ENCODE peak calls at places on chromosomes 5 and 9, in four cellular contexts. E is WTC11, Y is HepG2, U is K562. Z is an unnamed sample.

GRCh38 chr5:139649082-139649991 is 1.2 kb downstream of the CXXC5 start:
- DNase-seq in E (peak), Y (no peak), U (peak), Z (no peak)

GRCh38 chr5:98770158-98770910 is 3.1 kb upstream of the RGMB start:
- DNase-seq in E (no peak), Y (peak), U (no peak), Z (peak)

GRCh38 chr5:176647870-176648466 is 684 bp downstream of the TSPAN17 start:
- DNase-seq in E (no peak), Y (no peak), U (peak), Z (no peak)

GRCh38 chr9:125601986-125602385 is 105.0 kb downstream of the MAPKAP1 start:
- DNase-seq in E (no peak), Y (no peak), U (no peak), Z (no peak)

GRCh38 chr5:78628260-78629024 is 20.1 kb downstream of the LHFPL2 start:
- DNase-seq in E (no peak), Y (no peak), U (no peak), Z (no peak)

GRCh38 chr5:14708551-14708950 is 44.0 kb downstream of the OTULIN start:
- DNase-seq in E (no peak), Y (no peak), U (no peak), Z (no peak)

GRCh38 chr9:120942186-120943001 is 15.8 kb upstream of the TRAF1 start:
- DNase-seq in E (peak), Y (no peak), U (no peak), Z (no peak)

GRCh38 chr5:180034564-180034963 is 37.0 kb downstream of the RNF130 start:
- DNase-seq in E (no peak), Y (no peak), U (no peak), Z (no peak)

GRCh38 chr9:16725066-16725465 is 145.4 kb downstream of the BNC2 start:
- DNase-seq in E (no peak), Y (no peak), U (no peak), Z (no peak)

GRCh38 chr5:157858527-157859226 is at the start of gene CLINT1:
- DNase-seq in E (peak), Y (peak), U (peak), Z (peak)

GRCh38 chr5:146588806-146589355 is 72.9 kb upstream of the GPR151 start:
- DNase-seq in E (no peak), Y (no peak), U (no peak), Z (no peak)

GRCh38 chr9:126119731-126120130 is 206.9 kb upstream of the MVB12B start:
- DNase-seq in E (no peak), Y (no peak), U (no peak), Z (no peak)

GRCh38 chr9:120484162-120484561 is 95.8 kb downstream of the CDK5RAP2 start:
- DNase-seq in E (no peak), Y (no peak), U (no peak), Z (no peak)

GRCh38 chr5:160442824-160443431 is 21.3 kb downstream of the PTTG1 start:
- DNase-seq in E (no peak), Y (no peak), U (no peak), Z (no peak)

GRCh38 chr5:105956456-105957177 is 1714.1 kb downstream of the EFNA5 start:
- DNase-seq in E (no peak), Y (no peak), U (no peak), Z (peak)

GRCh38 chr5:57174128-57174849 is 430 bp downstream of the GPBP1 start:
- DNase-seq in E (no peak), Y (no peak), U (peak), Z (peak)

GRCh38 chr5:29296548-29296947 is 1896.9 kb upstream of the CDH6 start:
- DNase-seq in E (no peak), Y (no peak), U (no peak), Z (no peak)

GRCh38 chr5:125972706-125973105 is 450.5 kb upstream of the GRAMD2B start:
- DNase-seq in E (no peak), Y (no peak), U (no peak), Z (no peak)

GRCh38 chr9:127684576-127684975 is 22.2 kb upstream of the CFAP157 start:
- DNase-seq in E (no peak), Y (no peak), U (no peak), Z (no peak)

GRCh38 chr9:78932849-78933627 is 636.1 kb downstream of the PSAT1 start:
- DNase-seq in E (no peak), Y (no peak), U (no peak), Z (peak)

GRCh38 chr9:1100945-1101344 is 50.8 kb downstream of the DMRT2 start:
- DNase-seq in E (peak), Y (peak), U (peak), Z (peak)
- TF ChIP-seq HMGXB4 in E (no peak), Y (no peak), U (no peak), Z (no peak)

DNA sequence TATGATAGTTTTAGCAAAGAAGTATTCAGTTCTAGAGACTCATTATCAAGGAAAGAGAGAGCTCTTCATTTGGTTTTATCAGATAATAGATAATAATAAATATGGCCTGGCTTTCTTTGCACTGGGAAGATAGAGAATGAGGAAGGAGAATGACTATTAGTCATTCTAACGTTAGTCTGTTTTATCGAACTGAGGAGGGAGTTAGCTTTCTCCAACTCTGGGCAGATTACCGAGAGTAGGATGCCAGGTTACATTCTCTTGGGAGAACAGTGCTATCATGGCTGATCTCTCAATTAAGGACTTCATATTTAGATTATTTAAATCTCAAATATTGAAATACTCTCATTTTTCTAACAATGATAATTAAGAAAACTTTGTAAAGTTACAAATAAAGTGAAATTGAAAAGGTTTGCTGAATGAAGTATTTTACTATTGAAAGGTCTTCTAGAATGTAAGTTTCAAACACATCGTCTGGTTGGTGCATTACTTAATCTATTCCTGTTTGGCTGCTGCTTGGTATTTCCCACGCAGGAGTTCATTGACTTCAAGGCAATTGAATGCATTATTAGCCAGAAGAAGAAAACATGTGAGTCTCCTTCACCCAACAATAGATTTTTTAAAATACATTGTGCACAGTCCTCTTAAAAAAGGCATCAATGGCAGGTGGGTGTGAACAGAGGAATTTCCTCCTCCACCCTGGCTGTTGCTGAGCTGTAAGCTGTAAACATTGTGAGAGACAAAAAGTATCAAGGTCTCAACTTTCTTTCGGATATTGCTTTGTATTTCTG is 140.8 kb downstream of the C9orf152 start:
- DNase-seq in E (no peak), Y (no peak), U (no peak), Z (no peak)
- TF ChIP-seq HMGXB4 in E (no peak), Y (no peak), U (no peak), Z (no peak)

GRCh38 chr5:175589714-175590113 is 68.2 kb upstream of the HRH2 start:
- DNase-seq in E (no peak), Y (no peak), U (no peak), Z (no peak)

GRCh38 chr5:175593794-175594193 is 64.1 kb upstream of the HRH2 start:
- DNase-seq in E (no peak), Y (no peak), U (no peak), Z (no peak)

GRCh38 chr5:175588709-175589429 is 69.0 kb upstream of the HRH2 start:
- DNase-seq in E (no peak), Y (no peak), U (no peak), Z (no peak)

GRCh38 chr5:175590471-175590881 is 67.4 kb upstream of the HRH2 start:
- DNase-seq in E (no peak), Y (no peak), U (no peak), Z (no peak)

DNA sequence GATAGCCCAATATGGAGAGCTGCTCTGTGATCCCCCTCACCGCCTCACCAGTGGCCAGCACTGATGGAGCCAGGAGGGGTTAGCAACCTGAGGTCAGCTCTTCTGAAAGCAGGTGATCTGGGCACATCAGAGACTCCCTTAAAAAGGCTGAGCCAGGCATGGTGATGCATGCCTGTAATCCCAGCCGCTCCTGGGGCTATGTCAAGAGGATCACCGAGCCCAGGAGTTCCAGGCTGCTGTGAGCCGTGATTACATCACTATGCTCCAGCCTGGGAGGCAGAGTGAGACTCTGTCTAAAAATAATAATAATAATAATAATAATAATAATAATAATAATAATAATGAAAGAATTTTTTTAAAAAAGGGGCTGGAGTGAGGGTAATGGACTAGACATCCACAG is 66.6 kb upstream of the HRH2 start:
- DNase-seq in E (no peak), Y (no peak), U (no peak), Z (no peak)
- TF ChIP-seq HMGXB4 in E (no peak), Y (no peak), U (no peak), Z (no peak)

GRCh38 chr5:174323878-174324281 is 278.4 kb downstream of the NSG2 start:
- DNase-seq in E (peak), Y (peak), U (peak), Z (peak)
- TF ChIP-seq HMGXB4 in E (no peak), Y (no peak), U (no peak), Z (no peak)

DNA sequence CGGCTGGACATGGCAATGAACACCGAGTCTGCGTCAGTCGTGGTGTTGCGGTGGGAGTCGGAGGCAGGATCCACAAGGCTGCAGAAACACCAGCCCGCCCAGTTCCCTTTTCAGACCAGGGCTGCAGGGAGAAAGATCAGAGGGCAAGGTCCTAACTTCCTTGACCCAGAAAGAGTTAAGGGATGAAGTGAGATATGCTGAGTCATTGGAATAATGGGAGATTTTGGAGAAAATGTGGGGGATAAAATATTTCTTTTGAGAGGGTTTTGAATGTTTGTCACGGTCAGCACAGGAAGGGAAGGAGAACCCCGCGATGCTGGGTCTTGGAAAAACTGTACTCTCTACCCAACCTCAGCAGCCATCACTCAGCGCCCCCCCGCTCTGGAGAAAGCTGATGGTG is 416.0 kb downstream of the ICE1 start:
- DNase-seq in E (no peak), Y (no peak), U (no peak), Z (no peak)
- TF ChIP-seq HMGXB4 in E (no peak), Y (no peak), U (no peak), Z (no peak)

DNA sequence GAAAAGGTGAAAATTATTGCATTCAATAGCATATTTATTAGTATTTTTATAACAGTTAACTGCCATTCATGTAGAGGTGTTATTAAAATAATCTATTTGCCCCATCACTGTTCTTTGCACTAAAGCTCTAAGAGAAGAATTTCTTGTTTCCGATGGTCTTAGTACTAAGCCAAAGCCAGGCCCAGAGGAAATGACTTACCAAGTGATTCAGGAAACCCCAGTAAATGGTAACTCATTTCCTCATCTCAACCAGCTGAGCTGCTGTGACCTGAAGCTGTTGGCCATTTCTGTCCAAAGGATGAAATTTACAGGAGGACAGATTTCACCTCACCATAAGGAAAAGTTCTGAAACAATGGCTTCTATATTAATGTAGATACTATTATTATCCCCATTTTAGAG is 117.0 kb downstream of the PIK3R1 start:
- DNase-seq in E (no peak), Y (no peak), U (no peak), Z (no peak)
- TF ChIP-seq HMGXB4 in E (no peak), Y (no peak), U (no peak), Z (no peak)

DNA sequence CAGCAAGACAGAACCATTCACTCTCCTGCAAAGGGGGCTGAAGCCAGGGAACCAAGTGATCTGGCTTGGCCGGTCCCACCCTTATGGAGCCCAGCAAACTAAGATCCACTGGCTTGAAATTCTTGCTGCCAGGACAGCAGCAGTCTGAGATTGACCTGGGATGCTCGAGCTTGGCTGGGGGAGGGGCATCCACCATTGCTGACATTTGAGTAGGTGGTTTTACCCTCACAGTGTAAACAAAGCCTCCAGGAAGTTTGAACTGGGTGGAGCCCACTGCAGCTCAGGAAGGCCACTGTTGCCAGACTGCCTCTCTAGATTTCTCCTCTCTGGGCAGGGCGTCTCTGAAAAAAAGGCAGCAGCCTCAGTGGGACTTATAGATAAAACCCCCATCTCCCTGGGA is 60.5 kb downstream of the TNFSF8 start:
- DNase-seq in E (peak), Y (peak), U (no peak), Z (no peak)
- TF ChIP-seq HMGXB4 in E (no peak), Y (no peak), U (no peak), Z (no peak)

GRCh38 chr5:68053202-68053601 is 162.4 kb upstream of the PIK3R1 start:
- DNase-seq in E (no peak), Y (no peak), U (no peak), Z (no peak)

GRCh38 chr5:68055686-68056085 is 159.9 kb upstream of the PIK3R1 start:
- DNase-seq in E (no peak), Y (no peak), U (no peak), Z (no peak)

GRCh38 chr5:68060382-68060781 is 155.2 kb upstream of the PIK3R1 start:
- DNase-seq in E (no peak), Y (no peak), U (no peak), Z (no peak)

GRCh38 chr5:68054625-68055024 is 160.9 kb upstream of the PIK3R1 start:
- DNase-seq in E (no peak), Y (no peak), U (no peak), Z (no peak)

DNA sequence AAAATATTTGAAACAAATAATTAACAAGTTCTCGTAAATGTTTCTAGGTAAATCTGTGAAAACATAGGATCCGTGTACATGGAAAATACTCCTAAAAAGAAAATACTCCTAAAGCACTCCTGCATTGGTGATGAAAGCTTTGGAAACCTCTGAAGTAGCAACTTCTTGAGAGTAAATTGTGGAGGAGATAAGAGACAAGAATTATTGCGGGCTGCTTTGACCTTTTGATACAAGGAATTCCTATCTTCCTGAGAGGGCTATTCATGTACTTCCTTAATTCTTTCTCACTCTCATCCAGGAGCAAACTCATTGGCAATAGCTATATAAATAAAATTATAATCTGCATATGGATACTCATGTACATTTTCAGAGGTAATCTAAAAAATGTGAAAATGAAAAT is 158.4 kb upstream of the PIK3R1 start:
- DNase-seq in E (no peak), Y (no peak), U (no peak), Z (no peak)
- TF ChIP-seq HMGXB4 in E (no peak), Y (no peak), U (no peak), Z (no peak)

DNA sequence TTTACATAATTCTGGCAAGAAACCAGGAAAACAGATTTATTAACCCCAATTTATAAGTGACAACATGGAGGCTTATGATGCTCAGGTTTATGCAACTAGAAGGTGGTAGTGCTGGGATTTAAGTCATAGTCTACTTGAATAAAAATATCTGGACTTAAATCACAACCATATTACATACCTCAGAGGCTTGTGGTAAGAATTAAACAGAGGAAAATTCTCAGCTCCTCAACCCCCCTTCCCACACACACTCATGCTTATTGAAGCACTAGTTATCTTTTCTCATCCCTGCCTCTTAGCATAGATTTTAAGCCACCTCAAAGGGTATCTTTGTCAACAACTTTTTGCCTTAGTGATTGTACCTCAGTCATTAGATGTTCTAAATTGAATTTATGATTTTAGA is 731.0 kb downstream of the PRELID2 start:
- DNase-seq in E (no peak), Y (no peak), U (no peak), Z (no peak)
- TF ChIP-seq HMGXB4 in E (no peak), Y (no peak), U (no peak), Z (no peak)

DNA sequence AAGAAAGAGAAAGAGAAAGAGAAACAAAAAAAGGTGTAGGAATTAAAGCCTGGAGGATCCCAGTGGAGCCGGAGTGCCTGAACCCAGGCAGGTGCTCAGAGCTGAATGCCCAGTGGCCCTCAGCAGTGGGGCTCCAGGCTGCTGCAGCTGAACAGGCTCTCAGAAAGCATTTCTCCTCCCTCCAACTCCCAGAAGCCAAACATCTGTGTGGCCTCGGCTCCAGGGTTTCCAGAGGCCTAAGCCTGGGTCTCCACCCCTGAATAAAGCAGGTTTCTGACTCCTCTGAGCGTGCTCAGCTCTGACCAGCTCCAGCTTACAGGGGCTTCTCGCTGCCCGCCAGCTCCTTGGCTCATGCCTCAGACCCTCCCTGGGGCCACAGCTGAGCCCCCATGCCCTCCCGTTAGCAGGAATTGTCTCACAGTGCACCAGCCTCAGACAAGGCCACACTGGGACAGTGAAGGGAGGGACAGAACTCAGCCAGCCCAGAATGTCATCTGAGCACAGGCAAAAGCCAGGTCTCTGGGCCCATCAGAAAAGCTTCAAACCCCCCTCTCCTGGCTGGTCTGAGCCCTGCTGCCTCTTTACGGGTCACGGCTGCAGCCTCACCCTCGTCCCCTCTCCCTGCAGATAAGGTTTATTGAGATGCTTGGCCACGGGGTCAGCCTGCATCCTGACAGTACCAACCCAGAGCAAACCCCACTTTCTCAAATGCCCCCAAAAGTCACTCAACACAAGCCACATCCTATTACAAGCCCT is 114.4 kb upstream of the PPP1R26 start:
- DNase-seq in E (no peak), Y (no peak), U (no peak), Z (no peak)
- TF ChIP-seq HMGXB4 in E (no peak), Y (no peak), U (no peak), Z (no peak)